ENCODE peak calls at places on chromosomes 12 and 14, in seven cellular contexts. One of them, this sample, is unnamed.

GRCh38 chr14:20624495-20625070 is 16.9 kb downstream of the OR6S1 start:
- DNase-seq in stimulated activated CD4-positive, alpha-beta T cell treated with anti-CD3 and anti-CD28 coated beads, Interleukin-1b, Interleukin-23, amount 100 ng/mL, for 24 hours: no peak
- DNase-seq in mucosa of gallbladder: peak
- DNase-seq in occipital lobe: no peak
- DNase-seq in glutamatergic neuron: peak
- DNase-seq in lower leg skin: peak
- DNase-seq in activated CD4-positive, CD25-positive, alpha-beta regulatory T cell treated with anti-CD3 and anti-CD28 coated beads, Interleukin-2, amount 50 U/mL, for 16 hours: no peak
- DNase-seq in this sample: no peak

GRCh38 chr14:60506462-60506984 is 2.4 kb upstream of the SIX6 start:
- DNase-seq in stimulated activated CD4-positive, alpha-beta T cell treated with anti-CD3 and anti-CD28 coated beads, Interleukin-1b, Interleukin-23, amount 100 ng/mL, for 24 hours: no peak
- DNase-seq in occipital lobe: no peak
- DNase-seq in mucosa of gallbladder: no peak
- DNase-seq in lower leg skin: no peak
- DNase-seq in activated CD4-positive, CD25-positive, alpha-beta regulatory T cell treated with anti-CD3 and anti-CD28 coated beads, Interleukin-2, amount 50 U/mL, for 16 hours: no peak
- DNase-seq in glutamatergic neuron: no peak
- DNase-seq in this sample: no peak

GRCh38 chr12:14416658-14417057 is 51.2 kb downstream of the ATF7IP start:
- DNase-seq in mucosa of gallbladder: no peak
- DNase-seq in occipital lobe: no peak
- DNase-seq in glutamatergic neuron: no peak
- DNase-seq in lower leg skin: no peak
- DNase-seq in activated CD4-positive, CD25-positive, alpha-beta regulatory T cell treated with anti-CD3 and anti-CD28 coated beads, Interleukin-2, amount 50 U/mL, for 16 hours: no peak
- DNase-seq in stimulated activated CD4-positive, alpha-beta T cell treated with anti-CD3 and anti-CD28 coated beads, Interleukin-1b, Interleukin-23, amount 100 ng/mL, for 24 hours: no peak
- DNase-seq in this sample: no peak

GRCh38 chr14:103522649-103523582 is at the start of gene CKB:
- DNase-seq in lower leg skin: no peak
- DNase-seq in occipital lobe: peak
- DNase-seq in mucosa of gallbladder: peak
- DNase-seq in stimulated activated CD4-positive, alpha-beta T cell treated with anti-CD3 and anti-CD28 coated beads, Interleukin-1b, Interleukin-23, amount 100 ng/mL, for 24 hours: no peak
- DNase-seq in activated CD4-positive, CD25-positive, alpha-beta regulatory T cell treated with anti-CD3 and anti-CD28 coated beads, Interleukin-2, amount 50 U/mL, for 16 hours: no peak
- DNase-seq in glutamatergic neuron: peak
- DNase-seq in this sample: peak

GRCh38 chr14:85764809-85765208 is 234.9 kb downstream of the FLRT2 start:
- DNase-seq in occipital lobe: no peak
- DNase-seq in lower leg skin: no peak
- DNase-seq in stimulated activated CD4-positive, alpha-beta T cell treated with anti-CD3 and anti-CD28 coated beads, Interleukin-1b, Interleukin-23, amount 100 ng/mL, for 24 hours: no peak
- DNase-seq in glutamatergic neuron: no peak
- DNase-seq in activated CD4-positive, CD25-positive, alpha-beta regulatory T cell treated with anti-CD3 and anti-CD28 coated beads, Interleukin-2, amount 50 U/mL, for 16 hours: no peak
- DNase-seq in mucosa of gallbladder: no peak
- DNase-seq in this sample: no peak

GRCh38 chr14:96047101-96047500 is 7.9 kb downstream of the C14orf132 start:
- DNase-seq in glutamatergic neuron: no peak
- DNase-seq in activated CD4-positive, CD25-positive, alpha-beta regulatory T cell treated with anti-CD3 and anti-CD28 coated beads, Interleukin-2, amount 50 U/mL, for 16 hours: no peak
- DNase-seq in stimulated activated CD4-positive, alpha-beta T cell treated with anti-CD3 and anti-CD28 coated beads, Interleukin-1b, Interleukin-23, amount 100 ng/mL, for 24 hours: no peak
- DNase-seq in occipital lobe: no peak
- DNase-seq in mucosa of gallbladder: no peak
- DNase-seq in lower leg skin: no peak
- DNase-seq in this sample: no peak

GRCh38 chr12:34396861-34397590 is 374.7 kb downstream of the ALG10 start:
- DNase-seq in stimulated activated CD4-positive, alpha-beta T cell treated with anti-CD3 and anti-CD28 coated beads, Interleukin-1b, Interleukin-23, amount 100 ng/mL, for 24 hours: no peak
- DNase-seq in occipital lobe: no peak
- DNase-seq in lower leg skin: peak
- DNase-seq in activated CD4-positive, CD25-positive, alpha-beta regulatory T cell treated with anti-CD3 and anti-CD28 coated beads, Interleukin-2, amount 50 U/mL, for 16 hours: no peak
- DNase-seq in glutamatergic neuron: peak
- DNase-seq in mucosa of gallbladder: peak
- DNase-seq in this sample: no peak

GRCh38 chr12:46473634-46474201 is 101.1 kb upstream of the SLC38A2 start:
- DNase-seq in stimulated activated CD4-positive, alpha-beta T cell treated with anti-CD3 and anti-CD28 coated beads, Interleukin-1b, Interleukin-23, amount 100 ng/mL, for 24 hours: no peak
- DNase-seq in glutamatergic neuron: no peak
- DNase-seq in occipital lobe: no peak
- DNase-seq in mucosa of gallbladder: peak
- DNase-seq in activated CD4-positive, CD25-positive, alpha-beta regulatory T cell treated with anti-CD3 and anti-CD28 coated beads, Interleukin-2, amount 50 U/mL, for 16 hours: no peak
- DNase-seq in lower leg skin: peak
- DNase-seq in this sample: peak

GRCh38 chr14:54446201-54446693 is 5.1 kb upstream of the CNIH1 start:
- DNase-seq in activated CD4-positive, CD25-positive, alpha-beta regulatory T cell treated with anti-CD3 and anti-CD28 coated beads, Interleukin-2, amount 50 U/mL, for 16 hours: no peak
- DNase-seq in mucosa of gallbladder: no peak
- DNase-seq in occipital lobe: peak
- DNase-seq in stimulated activated CD4-positive, alpha-beta T cell treated with anti-CD3 and anti-CD28 coated beads, Interleukin-1b, Interleukin-23, amount 100 ng/mL, for 24 hours: no peak
- DNase-seq in glutamatergic neuron: no peak
- DNase-seq in lower leg skin: peak
- DNase-seq in this sample: peak

GRCh38 chr12:100593490-100593889 is 20.0 kb downstream of the GAS2L3 start:
- DNase-seq in activated CD4-positive, CD25-positive, alpha-beta regulatory T cell treated with anti-CD3 and anti-CD28 coated beads, Interleukin-2, amount 50 U/mL, for 16 hours: no peak
- DNase-seq in stimulated activated CD4-positive, alpha-beta T cell treated with anti-CD3 and anti-CD28 coated beads, Interleukin-1b, Interleukin-23, amount 100 ng/mL, for 24 hours: no peak
- DNase-seq in glutamatergic neuron: no peak
- DNase-seq in lower leg skin: no peak
- DNase-seq in occipital lobe: no peak
- DNase-seq in mucosa of gallbladder: no peak
- DNase-seq in this sample: no peak

GRCh38 chr14:50335989-50336391 is 23.9 kb downstream of the DMAC2L start:
- DNase-seq in stimulated activated CD4-positive, alpha-beta T cell treated with anti-CD3 and anti-CD28 coated beads, Interleukin-1b, Interleukin-23, amount 100 ng/mL, for 24 hours: no peak
- DNase-seq in activated CD4-positive, CD25-positive, alpha-beta regulatory T cell treated with anti-CD3 and anti-CD28 coated beads, Interleukin-2, amount 50 U/mL, for 16 hours: no peak
- DNase-seq in mucosa of gallbladder: no peak
- DNase-seq in occipital lobe: peak
- DNase-seq in lower leg skin: no peak
- DNase-seq in glutamatergic neuron: peak
- DNase-seq in this sample: peak

GRCh38 chr14:70754989-70755388 is 54.3 kb downstream of the MAP3K9 start:
- DNase-seq in lower leg skin: no peak
- DNase-seq in glutamatergic neuron: no peak
- DNase-seq in stimulated activated CD4-positive, alpha-beta T cell treated with anti-CD3 and anti-CD28 coated beads, Interleukin-1b, Interleukin-23, amount 100 ng/mL, for 24 hours: no peak
- DNase-seq in mucosa of gallbladder: peak
- DNase-seq in occipital lobe: no peak
- DNase-seq in activated CD4-positive, CD25-positive, alpha-beta regulatory T cell treated with anti-CD3 and anti-CD28 coated beads, Interleukin-2, amount 50 U/mL, for 16 hours: no peak
- DNase-seq in this sample: no peak

GRCh38 chr12:122862110-122862634 is 26.9 kb downstream of the HIP1R start:
- DNase-seq in activated CD4-positive, CD25-positive, alpha-beta regulatory T cell treated with anti-CD3 and anti-CD28 coated beads, Interleukin-2, amount 50 U/mL, for 16 hours: no peak
- DNase-seq in occipital lobe: no peak
- DNase-seq in stimulated activated CD4-positive, alpha-beta T cell treated with anti-CD3 and anti-CD28 coated beads, Interleukin-1b, Interleukin-23, amount 100 ng/mL, for 24 hours: no peak
- DNase-seq in mucosa of gallbladder: no peak
- DNase-seq in glutamatergic neuron: peak
- DNase-seq in lower leg skin: no peak
- DNase-seq in this sample: no peak

GRCh38 chr12:54612216-54612750 is 22.4 kb downstream of the LACRT start:
- DNase-seq in lower leg skin: no peak
- DNase-seq in occipital lobe: no peak
- DNase-seq in activated CD4-positive, CD25-positive, alpha-beta regulatory T cell treated with anti-CD3 and anti-CD28 coated beads, Interleukin-2, amount 50 U/mL, for 16 hours: no peak
- DNase-seq in stimulated activated CD4-positive, alpha-beta T cell treated with anti-CD3 and anti-CD28 coated beads, Interleukin-1b, Interleukin-23, amount 100 ng/mL, for 24 hours: no peak
- DNase-seq in glutamatergic neuron: no peak
- DNase-seq in mucosa of gallbladder: no peak
- DNase-seq in this sample: no peak

GRCh38 chr12:116698131-116698495 is 39.8 kb downstream of the SPRING1 start:
- DNase-seq in activated CD4-positive, CD25-positive, alpha-beta regulatory T cell treated with anti-CD3 and anti-CD28 coated beads, Interleukin-2, amount 50 U/mL, for 16 hours: no peak
- DNase-seq in glutamatergic neuron: no peak
- DNase-seq in mucosa of gallbladder: peak
- DNase-seq in lower leg skin: no peak
- DNase-seq in stimulated activated CD4-positive, alpha-beta T cell treated with anti-CD3 and anti-CD28 coated beads, Interleukin-1b, Interleukin-23, amount 100 ng/mL, for 24 hours: no peak
- DNase-seq in occipital lobe: no peak
- DNase-seq in this sample: no peak

This sample was measured in NCI-H1092 treated with DMSO at 0.1 percent for 48 hours.